ENCODE peak calls at places on chromosomes 4 and X, in four cellular contexts. One of them, this sample, is unnamed.

GRCh38 chrX:53268173-53268572 is 13.2 kb downstream of the IQSEC2 start:
- DNase-seq in K562: peak
- DNase-seq in HepG2: no peak
- DNase-seq in HEK293T: no peak
- DNase-seq in this sample: no peak

GRCh38 chrX:2608638-2609430 is 82.3 kb upstream of the CD99 start:
- DNase-seq in K562: peak
- DNase-seq in HepG2: peak
- DNase-seq in HEK293T: peak
- DNase-seq in this sample: peak

GRCh38 chr4:88865051-88865450 is 167.4 kb upstream of the NAP1L5 start:
- DNase-seq in K562: no peak
- DNase-seq in HepG2: no peak
- DNase-seq in HEK293T: no peak
- DNase-seq in this sample: no peak

GRCh38 chr4:5753366-5753765 is 42.4 kb downstream of the EVC start:
- DNase-seq in K562: no peak
- DNase-seq in HepG2: no peak
- DNase-seq in HEK293T: no peak
- DNase-seq in this sample: no peak

GRCh38 chr4:168139336-168139735 is 47.0 kb downstream of the ANXA10 start:
- DNase-seq in K562: no peak
- DNase-seq in HepG2: no peak
- DNase-seq in HEK293T: no peak
- DNase-seq in this sample: no peak

GRCh38 chrX:16836371-16836770 is 33.8 kb downstream of the RBBP7 start:
- DNase-seq in K562: peak
- DNase-seq in HepG2: peak
- DNase-seq in HEK293T: peak
- DNase-seq in this sample: peak

GRCh38 chr4:149785686-149786431 is 29.8 kb downstream of the IQCM start:
- DNase-seq in K562: no peak
- DNase-seq in HepG2: no peak
- DNase-seq in HEK293T: no peak
- DNase-seq in this sample: no peak

GRCh38 chr4:1183985-1184773 is 11.8 kb upstream of the SPON2 start:
- DNase-seq in K562: no peak
- DNase-seq in HepG2: no peak
- DNase-seq in HEK293T: no peak
- DNase-seq in this sample: no peak

GRCh38 chrX:79415056-79415455 is 47.9 kb upstream of the ITM2A start:
- DNase-seq in K562: no peak
- DNase-seq in HepG2: no peak
- DNase-seq in HEK293T: no peak
- DNase-seq in this sample: no peak

GRCh38 chrX:78140206-78140605 is 756 bp upstream of the TAF9B start:
- DNase-seq in K562: no peak
- DNase-seq in HepG2: no peak
- DNase-seq in HEK293T: no peak
- DNase-seq in this sample: no peak

GRCh38 chrX:118528089-118528753 is 32.6 kb downstream of the DOCK11 start:
- DNase-seq in K562: no peak
- DNase-seq in HepG2: no peak
- DNase-seq in HEK293T: no peak
- DNase-seq in this sample: no peak

GRCh38 chr4:120826853-120827252 is 95.7 kb downstream of the PRDM5 start:
- DNase-seq in K562: no peak
- DNase-seq in HepG2: no peak
- DNase-seq in HEK293T: no peak
- DNase-seq in this sample: no peak

GRCh38 chr4:87848622-87849351 is 16.0 kb downstream of the MEPE start:
- DNase-seq in K562: peak
- DNase-seq in HepG2: peak
- DNase-seq in HEK293T: peak
- DNase-seq in this sample: peak

GRCh38 chr4:138399041-138399440 is 156.9 kb upstream of the SLC7A11 start:
- DNase-seq in K562: no peak
- DNase-seq in HepG2: no peak
- DNase-seq in HEK293T: no peak
- DNase-seq in this sample: no peak

GRCh38 chr4:176270669-176271068 is 1.6 kb upstream of the ASB5 start:
- DNase-seq in K562: no peak
- DNase-seq in HepG2: peak
- DNase-seq in HEK293T: peak
- DNase-seq in this sample: no peak

GRCh38 chr4:154722262-154722661 is 21.5 kb upstream of the LRAT start:
- DNase-seq in K562: no peak
- DNase-seq in HepG2: no peak
- DNase-seq in HEK293T: no peak
- DNase-seq in this sample: no peak

GRCh38 chr4:7956306-7957112 is 16.8 kb upstream of the AFAP1 start:
- DNase-seq in K562: no peak
- DNase-seq in HepG2: peak
- DNase-seq in HEK293T: no peak
- DNase-seq in this sample: no peak

GRCh38 chrX:69603566-69604194 is 12.2 kb upstream of the EDA start:
- DNase-seq in K562: peak
- DNase-seq in HepG2: no peak
- DNase-seq in HEK293T: no peak
- DNase-seq in this sample: no peak

GRCh38 chr4:185965456-185966384 is 103.2 kb upstream of the TLR3 start:
- DNase-seq in K562: peak
- DNase-seq in HepG2: no peak
- DNase-seq in HEK293T: no peak
- DNase-seq in this sample: no peak

GRCh38 chrX:18964026-18964425 is 19.9 kb downstream of the PHKA2 start:
- DNase-seq in K562: no peak
- DNase-seq in HepG2: no peak
- DNase-seq in HEK293T: no peak
- DNase-seq in this sample: no peak

GRCh38 chr4:94363136-94363655 is 20.6 kb upstream of the HPGDS start:
- DNase-seq in K562: no peak
- DNase-seq in HepG2: no peak
- DNase-seq in HEK293T: no peak
- DNase-seq in this sample: no peak

GRCh38 chr4:168812806-168813205 is 197.2 kb downstream of the CBR4 start:
- DNase-seq in K562: no peak
- DNase-seq in HepG2: no peak
- DNase-seq in HEK293T: no peak
- DNase-seq in this sample: no peak

GRCh38 chr4:124304936-124305335 is 407.6 kb downstream of the ANKRD50 start:
- DNase-seq in K562: no peak
- DNase-seq in HepG2: no peak
- DNase-seq in HEK293T: no peak
- DNase-seq in this sample: no peak

GRCh38 chr4:76545161-76545884 is 110.3 kb downstream of the SHROOM3 start:
- DNase-seq in K562: no peak
- DNase-seq in HepG2: no peak
- DNase-seq in HEK293T: no peak
- DNase-seq in this sample: no peak

GRCh38 chr4:119038465-119038864 is 97.2 kb upstream of the MYOZ2 start:
- DNase-seq in K562: no peak
- DNase-seq in HepG2: no peak
- DNase-seq in HEK293T: no peak
- DNase-seq in this sample: no peak

DNA sequence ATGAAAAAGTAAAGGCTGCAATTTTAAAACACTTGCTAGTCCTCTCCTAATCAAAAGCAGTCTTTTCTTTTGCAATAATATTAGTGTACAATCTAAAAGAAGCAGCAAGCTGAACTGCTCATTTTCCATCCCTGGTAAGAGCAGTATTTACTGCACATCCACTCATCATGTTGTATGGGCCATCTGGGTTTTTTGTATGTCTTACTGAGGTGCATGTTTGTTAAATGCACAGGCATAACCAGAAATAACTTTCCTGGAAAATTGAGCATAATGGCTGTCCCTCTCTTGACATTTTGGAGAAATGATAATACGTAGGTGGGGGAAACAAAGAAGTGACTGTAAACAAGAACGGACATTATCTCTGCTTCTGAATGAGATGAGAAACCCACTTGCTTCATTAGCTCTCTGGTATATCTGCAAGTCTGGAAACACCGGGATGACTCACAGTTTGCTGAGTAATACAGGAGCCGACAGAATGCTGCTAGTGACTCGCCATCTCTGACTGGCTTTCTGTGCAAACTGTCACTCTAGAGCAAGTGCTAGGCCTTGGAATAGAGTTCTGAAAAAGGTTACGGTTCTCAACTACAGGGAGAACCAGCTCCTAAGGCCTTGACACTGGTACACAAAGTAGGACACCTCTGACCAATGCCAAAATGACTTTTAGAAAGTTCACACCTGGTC is 85.7 kb upstream of the MTM1 start:
- DNase-seq in K562: peak
- DNase-seq in HepG2: peak
- DNase-seq in HEK293T: no peak
- DNase-seq in this sample: no peak
- TF ChIP-seq ELF4 in K562: no peak
- TF ChIP-seq ELF4 in HepG2: no peak
- TF ChIP-seq ELF4 in HEK293T: no peak
- TF ChIP-seq ELF4 in this sample: no peak

GRCh38 chrX:74377282-74377681 is 44.0 kb upstream of the SLC16A2 start:
- DNase-seq in K562: no peak
- DNase-seq in HepG2: no peak
- DNase-seq in HEK293T: no peak
- DNase-seq in this sample: no peak

GRCh38 chrX:74383611-74384010 is 37.7 kb upstream of the SLC16A2 start:
- DNase-seq in K562: peak
- DNase-seq in HepG2: peak
- DNase-seq in HEK293T: peak
- DNase-seq in this sample: peak

DNA sequence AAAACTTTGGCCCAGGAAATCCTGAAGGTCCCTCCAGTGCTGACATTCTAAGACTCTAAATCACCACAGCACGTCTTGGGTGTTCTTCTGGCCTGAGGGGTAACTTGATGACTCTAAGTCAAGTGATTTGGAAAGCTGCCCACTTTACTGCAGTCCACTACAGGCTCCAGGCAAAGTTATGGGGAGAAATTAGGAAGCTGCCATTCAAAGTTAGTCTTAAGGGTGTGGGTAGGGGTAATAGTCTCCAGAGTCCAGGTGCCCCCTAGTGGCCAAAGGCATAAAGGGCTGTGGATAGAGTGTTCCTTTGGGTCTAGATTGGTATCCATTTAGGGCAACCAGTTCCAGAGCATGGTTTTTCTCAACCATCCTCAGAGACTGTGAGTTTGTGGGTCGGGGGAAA is 38.7 kb upstream of the SLC16A2 start:
- DNase-seq in K562: peak
- DNase-seq in HepG2: peak
- DNase-seq in HEK293T: peak
- DNase-seq in this sample: peak
- TF ChIP-seq ELF4 in K562: no peak
- TF ChIP-seq ELF4 in HepG2: no peak
- TF ChIP-seq ELF4 in HEK293T: no peak
- TF ChIP-seq ELF4 in this sample: no peak

GRCh38 chr4:95979961-95980876 is 140.3 kb downstream of the PDHA2 start:
- DNase-seq in K562: no peak
- DNase-seq in HepG2: no peak
- DNase-seq in HEK293T: no peak
- DNase-seq in this sample: no peak
- TF ChIP-seq ELF4 in K562: no peak
- TF ChIP-seq ELF4 in HepG2: no peak
- TF ChIP-seq ELF4 in HEK293T: no peak
- TF ChIP-seq ELF4 in this sample: no peak

GRCh38 chr4:165394275-165394674 is 15.5 kb downstream of the CPE start:
- DNase-seq in K562: no peak
- DNase-seq in HepG2: no peak
- DNase-seq in HEK293T: no peak
- DNase-seq in this sample: no peak
- TF ChIP-seq ELF4 in K562: no peak
- TF ChIP-seq ELF4 in HepG2: no peak
- TF ChIP-seq ELF4 in HEK293T: no peak
- TF ChIP-seq ELF4 in this sample: no peak

DNA sequence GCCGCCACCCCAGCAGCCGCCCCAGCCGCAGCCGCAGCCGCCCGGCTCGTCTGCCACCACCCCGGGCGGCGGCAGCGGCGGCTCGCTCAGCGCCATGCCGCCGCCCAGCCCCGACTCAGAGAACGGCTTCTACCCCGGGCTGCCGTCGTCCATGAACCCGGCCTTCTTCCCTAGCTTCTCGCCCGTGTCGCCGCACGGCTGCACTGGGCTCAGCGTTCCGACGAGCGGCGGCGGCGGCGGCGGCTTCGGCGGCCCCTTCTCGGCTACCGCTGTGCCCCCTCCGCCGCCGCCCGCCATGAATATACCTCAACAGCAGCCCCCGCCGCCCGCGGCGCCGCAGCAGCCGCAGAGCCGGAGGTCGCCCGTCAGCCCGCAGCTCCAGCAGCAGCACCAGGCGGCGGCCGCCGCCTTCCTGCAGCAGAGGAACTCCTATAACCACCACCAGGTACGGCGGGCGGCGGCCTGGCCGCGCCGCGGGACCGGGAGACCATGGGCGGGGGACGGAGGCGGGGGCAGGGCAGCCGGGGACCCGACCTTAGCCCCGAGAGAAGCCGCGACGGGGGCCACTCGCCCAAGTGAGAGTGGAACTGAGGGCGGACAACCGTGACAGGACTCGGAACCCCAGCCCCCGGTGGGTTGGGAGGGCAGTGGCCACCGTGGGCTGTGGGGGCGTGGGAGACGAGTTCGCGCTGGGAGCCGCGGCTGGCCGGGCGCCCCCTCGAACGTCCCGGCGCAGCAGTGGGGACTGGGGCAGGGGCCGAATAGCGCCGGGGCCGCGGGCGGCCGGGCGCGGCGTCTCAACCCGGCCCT is 1.8 kb downstream of the CPEB2 start:
- DNase-seq in K562: peak
- DNase-seq in HepG2: no peak
- DNase-seq in HEK293T: peak
- DNase-seq in this sample: peak
- TF ChIP-seq ELF4 in K562: no peak
- TF ChIP-seq ELF4 in HepG2: no peak
- TF ChIP-seq ELF4 in HEK293T: no peak
- TF ChIP-seq ELF4 in this sample: no peak

GRCh38 chr4:145019346-145019745 is 78.7 kb downstream of the ANAPC10 start:
- DNase-seq in K562: no peak
- DNase-seq in HepG2: no peak
- DNase-seq in HEK293T: no peak
- DNase-seq in this sample: no peak
- TF ChIP-seq ELF4 in K562: no peak
- TF ChIP-seq ELF4 in HepG2: no peak
- TF ChIP-seq ELF4 in HEK293T: no peak
- TF ChIP-seq ELF4 in this sample: no peak

This sample was measured in WTC11.